ENCODE peak calls at places on chromosome 19, in six cellular contexts. K is AG09309, J is lower leg skin, A is HFFc6, O is OCI-LY7, N is GM23338. M is an unnamed sample.

GRCh38 chr19:34675919-34676318 is 1.0 kb downstream of the SCGB2B2 start:
- DNase-seq in N (no peak), K (no peak), J (no peak), A (no peak), O (no peak), M (no peak)

GRCh38 chr19:16600824-16601223 is 27.2 kb downstream of the MED26 start:
- DNase-seq in O (no peak), N (no peak), A (no peak), K (no peak), J (no peak), M (no peak)

GRCh38 chr19:29308977-29309520 is 96.1 kb upstream of the UQCRFS1 start:
- DNase-seq in O (no peak), J (no peak), N (peak; percentile 64), K (no peak), A (no peak), M (no peak)

GRCh38 chr19:33282036-33282686 is 20.2 kb downstream of the CEBPA start:
- DNase-seq in O (no peak), A (peak; percentile 13), K (no peak), N (no peak), J (no peak), M (no peak)

GRCh38 chr19:10503002-10503789 is at the start of gene KEAP1:
- DNase-seq in J (no peak), O (peak; percentile 59), A (no peak), K (no peak), N (peak; percentile 75), M (no peak)

GRCh38 chr19:41535029-41535622 is 40.8 kb upstream of the CEACAM21 start:
- DNase-seq in O (peak; percentile 87), J (no peak), K (no peak), N (no peak), A (no peak), M (no peak)

GRCh38 chr19:51702103-51702753 is 9.1 kb downstream of the SPACA6 start:
- DNase-seq in O (peak; percentile 45), A (no peak), J (peak; percentile 74), N (peak; percentile 93), K (no peak), M (peak; percentile 39)

GRCh38 chr19:13099073-13099999 is 3.3 kb downstream of the LYL1 start:
- DNase-seq in A (peak; percentile 50), N (peak; percentile 87), K (no peak), O (peak; percentile 70), J (no peak), M (peak; percentile 74)

GRCh38 chr19:45499196-45500180 is 1.2 kb downstream of the PPM1N start:
- DNase-seq in O (peak; percentile 80), K (no peak), J (peak; percentile 55), A (no peak), N (peak; percentile 100), M (no peak)

GRCh38 chr19:30087381-30088138 is 145.5 kb downstream of the URI1 start:
- DNase-seq in A (no peak), N (no peak), J (no peak), K (no peak), O (no peak), M (no peak)

GRCh38 chr19:51034704-51035103 is at the start of gene KLK12:
- DNase-seq in K (no peak), J (no peak), N (no peak), O (no peak), A (no peak), M (no peak)

GRCh38 chr19:16608290-16608704 is 19.7 kb downstream of the MED26 start:
- DNase-seq in K (peak; percentile 90), J (peak; percentile 82), O (no peak), N (no peak), A (peak; percentile 85), M (no peak)

GRCh38 chr19:53892981-53893325 is 11.0 kb downstream of the PRKCG start:
- DNase-seq in J (no peak), N (peak; percentile 87), K (no peak), O (peak; percentile 24), A (no peak), M (no peak)

GRCh38 chr19:37251308-37252229 is 33.6 kb downstream of the ZNF383 start:
- DNase-seq in O (no peak), A (peak; percentile 50), N (no peak), K (peak; percentile 98), J (peak; percentile 56), M (peak; percentile 68)

GRCh38 chr19:52270266-52270885 is 989 bp downstream of the ZNF766 start:
- DNase-seq in O (no peak), A (peak; percentile 5), N (peak; percentile 35), J (no peak), K (no peak), M (peak; percentile 21)

GRCh38 chr19:51327066-51327985 is 14.6 kb downstream of the VSIG10L start:
- DNase-seq in J (no peak), O (no peak), K (no peak), N (peak; percentile 92), A (no peak), M (peak; percentile 35)

GRCh38 chr19:18364826-18365528 is 21.0 kb upstream of the GDF15 start:
- DNase-seq in N (peak; percentile 78), K (peak; percentile 98), A (peak; percentile 98), J (peak; percentile 82), O (peak; percentile 26), M (no peak)

GRCh38 chr19:12937243-12938053 is 961 bp upstream of the CALR start:
- DNase-seq in N (peak; percentile 91), J (peak; percentile 65), A (no peak), O (peak; percentile 67), K (no peak), M (no peak)

GRCh38 chr19:32165176-32165575 is 180.2 kb upstream of the ZNF507 start:
- DNase-seq in K (no peak), O (no peak), A (no peak), N (no peak), J (no peak), M (no peak)

GRCh38 chr19:35022460-35022859 is 7.8 kb upstream of the SCN1B start:
- DNase-seq in O (no peak), N (no peak), J (no peak), K (no peak), A (no peak), M (no peak)

GRCh38 chr19:32181356-32181920 is 164.0 kb upstream of the ZNF507 start:
- DNase-seq in J (no peak), K (no peak), A (no peak), O (no peak), N (no peak), M (no peak)

GRCh38 chr19:54164369-54165068 is 5.0 kb upstream of the LENG1 start:
- DNase-seq in O (no peak), A (no peak), N (peak; percentile 97), K (no peak), J (no peak), M (peak; percentile 68)

GRCh38 chr19:3366104-3366760 is at the start of gene NFIC:
- DNase-seq in N (peak; percentile 77), A (peak; percentile 83), O (no peak), K (peak; percentile 52), J (peak; percentile 78), M (peak; percentile 27)

GRCh38 chr19:39865186-39865585 is 19.0 kb upstream of the FBL start:
- DNase-seq in A (no peak), K (no peak), N (no peak), J (no peak), O (no peak), M (no peak)

GRCh38 chr19:2503521-2504109 is 27.7 kb downstream of the GADD45B start:
- DNase-seq in N (no peak), A (peak; percentile 68), O (no peak), J (peak; percentile 61), K (no peak), M (peak; percentile 47)

DNA sequence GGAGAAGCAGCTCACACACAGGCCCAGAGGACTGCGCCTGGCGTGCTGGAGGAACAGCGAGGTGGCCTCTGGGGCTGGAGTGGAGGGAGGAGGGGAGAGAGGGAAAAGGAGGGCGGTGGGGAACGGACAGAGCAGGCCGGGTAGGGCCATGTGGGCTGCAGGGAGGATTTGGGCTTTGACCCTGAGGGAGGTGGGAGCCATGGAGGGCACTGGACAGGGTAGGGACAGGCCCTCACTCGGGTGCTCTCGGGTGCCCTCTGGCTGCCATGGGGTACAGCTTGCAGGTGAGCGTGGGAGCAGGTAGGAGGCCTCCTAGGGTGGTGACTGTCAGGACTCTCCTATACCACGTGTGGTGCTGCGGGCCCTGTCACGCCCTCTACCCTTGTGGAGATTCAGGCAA is 22.8 kb downstream of the PLIN4 start:
- DNase-seq in N (peak; percentile 44), A (no peak), O (peak; percentile 36), J (no peak), K (no peak), M (no peak)
- TF ChIP-seq CTCF in N (peak; percentile 65), A (peak; percentile 15), O (peak; percentile 70), J (no peak), K (peak; percentile 34), M (no peak)

DNA sequence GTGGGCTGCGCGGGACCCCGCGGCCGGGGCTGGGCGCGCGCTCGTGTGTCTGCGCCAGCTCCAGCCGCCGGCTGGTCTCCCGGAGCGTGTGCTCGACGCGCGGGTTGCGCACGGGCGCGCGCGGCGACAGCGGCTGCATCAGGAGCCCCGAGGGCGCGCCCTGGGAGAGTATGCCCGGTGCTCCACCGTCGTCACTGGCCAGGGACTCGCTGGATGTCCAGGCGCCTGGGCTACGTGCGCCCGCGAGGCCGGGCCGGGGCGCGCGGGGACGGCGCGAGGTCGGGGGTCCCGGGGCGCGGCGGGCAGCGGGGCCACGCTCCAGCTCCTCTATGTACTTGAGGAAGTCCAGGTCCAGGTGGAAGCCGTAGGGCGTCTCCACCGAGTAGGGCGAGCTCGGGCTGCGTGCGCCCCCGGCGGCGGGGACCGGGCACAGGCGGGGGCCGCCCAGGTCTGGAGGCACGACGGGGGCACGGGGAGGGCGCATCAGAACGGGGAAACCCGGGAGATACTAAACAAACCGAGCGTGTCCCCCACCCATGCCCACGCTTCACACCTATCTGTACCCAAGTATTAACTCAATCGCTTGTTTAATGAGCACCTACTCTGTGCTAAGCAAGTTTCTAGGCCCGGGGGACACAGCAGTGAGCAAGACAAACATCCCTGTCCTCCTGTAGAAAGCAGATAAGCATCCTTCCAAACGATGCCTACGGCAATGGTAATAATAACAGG is 7.6 kb downstream of the KANK3 start:
- DNase-seq in A (no peak), K (no peak), O (no peak), N (peak; percentile 76), J (no peak), M (no peak)
- TF ChIP-seq CTCF in A (no peak), K (no peak), O (no peak), N (peak; percentile 58), J (no peak), M (no peak)

GRCh38 chr19:47280183-47280797 is 5.6 kb downstream of the INAFM1 start:
- DNase-seq in N (peak; percentile 89), O (peak; percentile 49), K (no peak), A (no peak), J (no peak), M (peak; percentile 38)
- TF ChIP-seq CTCF in N (peak; percentile 83), O (peak; percentile 70), K (peak; percentile 60), A (peak; percentile 70), J (no peak), M (peak; percentile 24)

GRCh38 chr19:55694656-55695491 is 19.8 kb downstream of the EPN1 start:
- DNase-seq in K (no peak), A (no peak), O (no peak), N (no peak), J (no peak), M (no peak)

GRCh38 chr19:55692681-55693081 is 17.7 kb downstream of the EPN1 start:
- DNase-seq in O (no peak), K (no peak), A (no peak), J (no peak), N (no peak), M (no peak)

GRCh38 chr19:55695511-55696290 is 20.7 kb downstream of the EPN1 start:
- DNase-seq in K (no peak), N (no peak), A (no peak), J (no peak), O (no peak), M (no peak)

GRCh38 chr19:55693336-55693974 is 18.4 kb downstream of the EPN1 start:
- DNase-seq in K (no peak), J (no peak), O (no peak), A (no peak), N (no peak), M (no peak)

GRCh38 chr19:55694241-55694655 is 19.2 kb downstream of the EPN1 start:
- DNase-seq in N (no peak), A (no peak), O (no peak), K (no peak), J (no peak), M (no peak)
- TF ChIP-seq CTCF in N (no peak), A (no peak), O (no peak), K (no peak), J (no peak), M (no peak)

M was measured in natural killer cell.